ENCODE peak calls at places on chromosomes 12 and 14, in four cellular contexts. One of them, this sample, is unnamed. For H3F3A, the result is how much of the 10 kb centered on the place peaks cover.

GRCh38 chr14:32709072-32709471 is 229.6 kb upstream of the NPAS3 start:
- DNase-seq in neural progenitor cell: no peak
- DNase-seq in GM23338: no peak
- DNase-seq in MM.1S: no peak
- DNase-seq in this sample: peak

GRCh38 chr12:14185441-14186192 is 179.9 kb upstream of the ATF7IP start:
- DNase-seq in neural progenitor cell: peak
- DNase-seq in GM23338: peak
- DNase-seq in MM.1S: peak
- DNase-seq in this sample: peak

GRCh38 chr12:78181544-78182162 is 351.0 kb downstream of the NAV3 start:
- DNase-seq in neural progenitor cell: peak
- DNase-seq in GM23338: peak
- DNase-seq in MM.1S: peak
- DNase-seq in this sample: peak

GRCh38 chr14:89845346-89845745 is 109.2 kb downstream of the EFCAB11 start:
- DNase-seq in neural progenitor cell: no peak
- DNase-seq in GM23338: no peak
- DNase-seq in MM.1S: no peak
- DNase-seq in this sample: peak

GRCh38 chr12:118059645-118060275 is 1.2 kb downstream of the WSB2 start:
- DNase-seq in neural progenitor cell: no peak
- DNase-seq in GM23338: peak
- DNase-seq in MM.1S: no peak
- DNase-seq in this sample: peak

GRCh38 chr12:15757553-15758255 is 31.5 kb downstream of the EPS8 start:
- DNase-seq in neural progenitor cell: no peak
- DNase-seq in GM23338: no peak
- DNase-seq in MM.1S: no peak
- DNase-seq in this sample: peak

GRCh38 chr12:28191690-28192089 is 1.4 kb downstream of the CCDC91 start:
- DNase-seq in neural progenitor cell: no peak
- DNase-seq in GM23338: peak
- DNase-seq in MM.1S: no peak
- DNase-seq in this sample: peak

GRCh38 chr12:92055877-92056276 is 89.8 kb downstream of the BTG1 start:
- DNase-seq in neural progenitor cell: no peak
- DNase-seq in GM23338: no peak
- DNase-seq in MM.1S: peak
- DNase-seq in this sample: no peak

GRCh38 chr12:54983536-54984102 is 943 bp downstream of the TESPA1 start:
- DNase-seq in neural progenitor cell: no peak
- DNase-seq in GM23338: no peak
- DNase-seq in MM.1S: no peak
- DNase-seq in this sample: no peak

GRCh38 chr12:49733219-49734017 is 7.9 kb upstream of the TMBIM6 start:
- DNase-seq in neural progenitor cell: peak
- DNase-seq in GM23338: peak
- DNase-seq in MM.1S: no peak
- DNase-seq in this sample: no peak

GRCh38 chr12:120223458-120224303 is 22.8 kb upstream of the RPLP0 start:
- DNase-seq in neural progenitor cell: no peak
- DNase-seq in GM23338: no peak
- DNase-seq in MM.1S: no peak
- DNase-seq in this sample: peak

GRCh38 chr12:100234166-100234565 is 32.7 kb downstream of the DEPDC4 start:
- DNase-seq in neural progenitor cell: no peak
- DNase-seq in GM23338: peak
- DNase-seq in MM.1S: no peak
- DNase-seq in this sample: peak

GRCh38 chr12:48767047-48767446 is 21.8 kb downstream of the ADCY6 start:
- DNase-seq in neural progenitor cell: no peak
- DNase-seq in GM23338: no peak
- DNase-seq in MM.1S: no peak
- DNase-seq in this sample: peak

GRCh38 chr14:58239259-58240210 is 5.1 kb upstream of the PSMA3 start:
- DNase-seq in neural progenitor cell: peak
- DNase-seq in GM23338: peak
- DNase-seq in MM.1S: peak
- DNase-seq in this sample: peak

DNA sequence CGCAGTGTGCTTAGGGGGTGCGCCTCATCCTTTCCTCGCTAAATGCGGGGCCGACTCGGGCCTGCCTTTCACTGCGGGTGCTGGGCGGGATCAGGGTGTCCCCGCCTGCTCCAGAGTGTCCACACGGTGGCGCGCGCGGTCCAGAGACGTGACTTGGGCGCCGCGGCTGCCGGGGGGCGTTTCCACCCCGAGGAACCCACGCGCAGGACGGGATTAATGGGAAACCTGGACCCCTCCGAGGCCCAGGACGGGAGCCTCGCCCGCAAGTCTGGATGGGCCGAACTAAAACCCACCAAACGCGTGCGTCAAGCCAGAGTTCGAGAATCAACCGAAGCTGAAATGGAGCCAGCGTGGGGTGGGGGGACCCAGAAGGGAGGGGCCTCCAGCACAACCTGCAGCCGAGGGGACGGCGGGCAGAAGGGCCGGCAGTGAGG is 93.4 kb downstream of the NINJ2 start:
- DNase-seq in neural progenitor cell: peak
- DNase-seq in GM23338: peak
- DNase-seq in MM.1S: peak
- DNase-seq in this sample: peak
- TF ChIP-seq EZH2phosphoT487 in neural progenitor cell: no peak
- TF ChIP-seq EZH2phosphoT487 in GM23338: no peak
- TF ChIP-seq EZH2phosphoT487 in MM.1S: no peak
- TF ChIP-seq EZH2phosphoT487 in this sample: no peak

DNA sequence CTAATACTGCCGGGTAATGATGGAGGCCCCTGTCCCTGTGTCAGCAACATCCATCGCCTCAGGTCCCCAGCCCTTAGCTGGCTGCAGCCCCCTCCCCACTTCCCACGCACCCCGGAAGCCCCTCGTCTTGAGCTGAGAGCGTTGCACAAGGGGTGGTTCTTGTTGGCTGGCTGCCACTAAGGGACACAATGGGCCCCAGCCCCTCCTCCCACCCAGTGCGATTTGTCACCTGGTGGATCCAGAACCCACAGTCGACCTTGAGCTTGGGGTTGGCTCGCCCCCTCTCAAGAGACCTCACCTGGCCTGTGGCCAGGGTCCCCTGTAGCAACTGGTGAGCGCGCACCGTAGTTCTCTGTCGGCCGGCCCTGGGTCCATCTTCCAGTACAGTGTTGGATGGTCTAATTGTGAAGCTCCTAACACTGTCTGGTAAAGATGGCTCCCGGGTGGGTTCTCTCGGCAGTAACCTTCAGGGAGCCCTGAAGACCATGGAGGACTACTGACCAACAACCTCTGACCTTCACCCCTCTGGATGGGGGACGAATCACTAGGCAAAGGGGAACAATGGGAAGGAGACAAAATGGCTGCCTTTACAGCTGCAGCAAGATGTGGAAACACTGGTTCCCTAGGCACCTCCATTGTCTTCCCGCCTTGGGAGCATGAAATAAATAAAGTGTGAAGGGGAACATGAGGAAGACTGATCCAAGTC is 6.6 kb downstream of the PHB2 start:
- DNase-seq in neural progenitor cell: no peak
- DNase-seq in GM23338: no peak
- DNase-seq in MM.1S: peak
- DNase-seq in this sample: no peak
- H3F3A ChIP-seq in neural progenitor cell: half or more
- H3F3A ChIP-seq in GM23338: half or more
- H3F3A ChIP-seq in MM.1S: half or more
- H3F3A ChIP-seq in this sample: under half

DNA sequence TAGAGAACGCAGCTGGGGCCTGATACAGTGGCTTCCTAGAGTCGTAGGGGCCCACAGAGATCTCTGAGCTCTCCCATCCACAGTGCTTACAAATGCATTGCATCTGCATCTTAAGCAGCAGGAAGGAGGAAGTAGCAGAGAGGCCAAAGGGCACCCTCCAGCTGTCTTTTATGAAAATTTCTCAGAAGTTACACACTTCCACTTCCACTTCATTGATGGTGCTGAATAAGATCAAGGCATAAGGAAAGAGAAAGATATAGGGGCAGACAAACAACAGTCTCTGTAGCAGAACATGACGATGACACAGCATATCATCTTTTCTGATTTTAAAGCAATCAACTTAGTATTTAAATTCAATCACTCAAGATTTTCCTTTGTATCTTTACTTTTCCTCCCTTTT is 51.6 kb upstream of the ABCC9 start:
- DNase-seq in neural progenitor cell: no peak
- DNase-seq in GM23338: no peak
- DNase-seq in MM.1S: no peak
- DNase-seq in this sample: no peak
- H2AFZ ChIP-seq in neural progenitor cell: no peak
- H2AFZ ChIP-seq in GM23338: peak
- H2AFZ ChIP-seq in MM.1S: peak
- H2AFZ ChIP-seq in this sample: peak

DNA sequence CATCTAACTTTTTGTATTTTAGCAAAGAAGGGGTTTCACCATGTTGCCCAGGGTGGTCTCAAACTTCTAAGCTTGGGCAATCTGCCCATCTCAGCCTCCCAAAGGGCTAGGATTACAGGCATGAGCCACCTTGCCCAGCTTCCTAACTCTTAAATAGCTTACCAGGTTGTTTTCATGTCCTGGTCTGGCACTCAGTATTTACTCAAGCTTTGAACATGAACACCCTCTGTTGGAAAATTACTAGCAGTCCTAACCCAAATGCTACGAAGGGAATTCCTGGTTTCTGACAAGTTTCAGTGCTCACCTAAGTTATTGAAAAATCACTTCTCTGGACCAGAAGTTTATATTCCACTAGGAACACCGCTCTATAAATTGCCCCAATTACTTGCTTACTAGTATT is 32.5 kb upstream of the GCH1 start:
- DNase-seq in neural progenitor cell: no peak
- DNase-seq in GM23338: no peak
- DNase-seq in MM.1S: no peak
- DNase-seq in this sample: no peak
- TF ChIP-seq EZH2phosphoT487 in neural progenitor cell: no peak
- TF ChIP-seq EZH2phosphoT487 in GM23338: no peak
- TF ChIP-seq EZH2phosphoT487 in MM.1S: no peak
- TF ChIP-seq EZH2phosphoT487 in this sample: no peak

GRCh38 chr12:51242150-51242549 is 3.5 kb downstream of the DAZAP2 start:
- DNase-seq in neural progenitor cell: no peak
- DNase-seq in GM23338: no peak
- DNase-seq in MM.1S: no peak
- DNase-seq in this sample: no peak
- H3F3A ChIP-seq in neural progenitor cell: under half
- H3F3A ChIP-seq in GM23338: under half
- H3F3A ChIP-seq in MM.1S: under half
- H3F3A ChIP-seq in this sample: under half

GRCh38 chr12:116454950-116455447 is 104.2 kb upstream of the MAP1LC3B2 start:
- DNase-seq in neural progenitor cell: no peak
- DNase-seq in GM23338: no peak
- DNase-seq in MM.1S: no peak
- DNase-seq in this sample: peak
- H2AFZ ChIP-seq in neural progenitor cell: no peak
- H2AFZ ChIP-seq in GM23338: peak
- H2AFZ ChIP-seq in MM.1S: no peak
- H2AFZ ChIP-seq in this sample: peak

GRCh38 chr14:59271734-59272133 is 83.3 kb downstream of the DAAM1 start:
- DNase-seq in neural progenitor cell: no peak
- DNase-seq in GM23338: no peak
- DNase-seq in MM.1S: no peak
- DNase-seq in this sample: peak

GRCh38 chr14:59272633-59273032 is 84.2 kb downstream of the DAAM1 start:
- DNase-seq in neural progenitor cell: no peak
- DNase-seq in GM23338: no peak
- DNase-seq in MM.1S: no peak
- DNase-seq in this sample: no peak

GRCh38 chr14:59275668-59276067 is 87.2 kb downstream of the DAAM1 start:
- DNase-seq in neural progenitor cell: no peak
- DNase-seq in GM23338: no peak
- DNase-seq in MM.1S: no peak
- DNase-seq in this sample: peak

GRCh38 chr14:59274991-59275391 is 86.5 kb downstream of the DAAM1 start:
- DNase-seq in neural progenitor cell: peak
- DNase-seq in GM23338: no peak
- DNase-seq in MM.1S: no peak
- DNase-seq in this sample: no peak

DNA sequence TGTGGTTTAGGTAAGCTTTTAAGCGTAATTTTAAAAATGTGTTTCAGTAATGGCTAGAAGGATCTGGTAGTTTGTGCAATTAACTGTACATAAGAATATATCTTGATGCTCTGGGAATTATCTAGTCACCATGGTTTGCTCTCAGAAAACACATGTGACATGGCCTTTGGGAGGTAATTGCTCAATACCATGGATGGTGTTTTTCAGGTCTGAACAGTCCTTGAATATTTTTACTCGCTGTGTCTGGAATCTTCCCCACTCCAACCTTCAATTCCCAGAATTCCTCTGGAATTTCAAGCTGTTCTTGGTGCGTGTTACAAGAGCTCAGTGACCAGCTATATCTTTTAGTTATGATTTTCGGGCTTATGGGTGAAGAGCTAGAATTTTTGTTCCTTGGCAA is 85.3 kb downstream of the DAAM1 start:
- DNase-seq in neural progenitor cell: no peak
- DNase-seq in GM23338: no peak
- DNase-seq in MM.1S: no peak
- DNase-seq in this sample: no peak
- TF ChIP-seq EZH2phosphoT487 in neural progenitor cell: no peak
- TF ChIP-seq EZH2phosphoT487 in GM23338: no peak
- TF ChIP-seq EZH2phosphoT487 in MM.1S: no peak
- TF ChIP-seq EZH2phosphoT487 in this sample: no peak